ENCODE peak calls at places on chromosomes 7 and 10, in nine cellular contexts. M is IMR-90; J is astrocyte of the spinal cord; H is RWPE1; B is HuH-7.5; N is tibial nerve; D is CD8-positive, alpha-beta memory T cell; O is memory B cell; Y is mucosa of descending colon. V is an unnamed sample.

GRCh38 chr7:27567266-27567665 is 95.4 kb downstream of the HIBADH start:
- DNase-seq in M (no peak), J (no peak), H (no peak), B (no peak), N (no peak), D (no peak), O (no peak), Y (no peak), V (no peak)

GRCh38 chr10:12960431-12960898 is 41.0 kb downstream of the CCDC3 start:
- DNase-seq in M (peak), J (no peak), H (no peak), B (no peak), N (no peak), D (no peak), O (no peak), Y (peak), V (no peak)

GRCh38 chr10:75540357-75541335 is 109.2 kb downstream of the LRMDA start:
- DNase-seq in M (no peak), J (no peak), H (no peak), B (no peak), N (no peak), D (no peak), O (no peak), Y (no peak), V (no peak)

GRCh38 chr7:76262683-76263402 is 39.6 kb upstream of the HSPB1 start:
- DNase-seq in M (peak), J (peak), H (peak), B (peak), N (no peak), D (no peak), O (no peak), Y (no peak), V (peak)

GRCh38 chr7:130493275-130493868 is 1.5 kb downstream of the MEST start:
- DNase-seq in M (peak), J (peak), H (no peak), B (no peak), N (no peak), D (no peak), O (no peak), Y (no peak), V (no peak)

GRCh38 chr10:53690556-53691240 is 918.1 kb upstream of the MBL2 start:
- DNase-seq in M (no peak), J (no peak), H (no peak), B (no peak), N (no peak), D (no peak), O (no peak), Y (no peak), V (no peak)

GRCh38 chr7:155993420-155994252 is 181.4 kb upstream of the SHH start:
- DNase-seq in M (no peak), J (no peak), H (no peak), B (no peak), N (no peak), D (no peak), O (no peak), Y (no peak), V (no peak)

GRCh38 chr10:113094114-113094486 is 144.1 kb downstream of the TCF7L2 start:
- DNase-seq in M (peak), J (no peak), H (no peak), B (no peak), N (no peak), D (peak), O (no peak), Y (no peak), V (peak)

GRCh38 chr7:142714375-142714774 is 34.9 kb upstream of the PRSS1 start:
- DNase-seq in M (no peak), J (no peak), H (no peak), B (no peak), N (no peak), D (peak), O (no peak), Y (no peak), V (no peak)

GRCh38 chr7:138092486-138093028 is 16.3 kb downstream of the AKR1D1 start:
- DNase-seq in M (no peak), J (no peak), H (no peak), B (no peak), N (no peak), D (no peak), O (no peak), Y (no peak), V (no peak)

GRCh38 chr7:40315277-40315676 is 180.5 kb downstream of the SUGCT start:
- DNase-seq in M (peak), J (peak), H (no peak), B (no peak), N (no peak), D (no peak), O (no peak), Y (no peak), V (peak)

GRCh38 chr7:387132-388022 is 97.4 kb downstream of the FOXL3 start:
- DNase-seq in M (no peak), J (no peak), H (no peak), B (no peak), N (no peak), D (no peak), O (no peak), Y (no peak), V (no peak)

GRCh38 chr7:18231854-18232253 is 204.2 kb upstream of the PRPS1L1 start:
- DNase-seq in M (no peak), J (no peak), H (no peak), B (no peak), N (no peak), D (no peak), O (no peak), Y (no peak), V (no peak)

GRCh38 chr10:34808789-34809745 is 6.0 kb downstream of the PARD3 start:
- DNase-seq in M (peak), J (peak), H (no peak), B (no peak), N (no peak), D (no peak), O (no peak), Y (no peak), V (no peak)

GRCh38 chr10:15200626-15201025 is 32.1 kb upstream of the NMT2 start:
- DNase-seq in M (peak), J (peak), H (peak), B (peak), N (no peak), D (no peak), O (no peak), Y (no peak), V (peak)

GRCh38 chr7:74454059-74454947 is 597 bp downstream of the GTF2IRD1 start:
- DNase-seq in M (no peak), J (no peak), H (peak), B (no peak), N (no peak), D (no peak), O (no peak), Y (peak), V (no peak)

V was measured in foreskin fibroblast.